ENCODE peak calls at places on chromosomes 12 and 14, in nine cellular contexts. U is aorta; Y is neuronal stem cell; S is ovary; I is CD4-positive, alpha-beta memory T cell; G is NB4; K is HCT116; P is cardiac fibroblast; H is endodermal cell. W is an unnamed sample.

GRCh38 chr14:24952851-24953666 is 96.9 kb downstream of the STXBP6 start:
- DNase-seq in G (no peak), P (no peak), H (peak; percentile 83), S (no peak), U (no peak), Y (no peak), I (no peak), K (no peak), W (no peak)

GRCh38 chr14:32896979-32897723 is 41.5 kb upstream of the NPAS3 start:
- DNase-seq in Y (no peak), U (no peak), G (no peak), I (no peak), S (no peak), K (no peak), P (peak; percentile 59), H (no peak), W (no peak)

GRCh38 chr14:75578099-75578785 is at the start of gene FLVCR2:
- DNase-seq in Y (peak; percentile 70), S (peak; percentile 85), U (peak; percentile 89), I (peak; percentile 62), H (peak; percentile 85), P (peak; percentile 77), K (no peak), G (peak; percentile 86), W (no peak)

GRCh38 chr14:58963873-58964597 is 224.4 kb upstream of the DAAM1 start:
- DNase-seq in U (no peak), Y (no peak), K (no peak), I (no peak), H (no peak), G (no peak), P (no peak), S (no peak), W (no peak)

GRCh38 chr12:40499856-40500255 is 192.4 kb upstream of the CNTN1 start:
- DNase-seq in P (no peak), U (no peak), H (no peak), S (no peak), Y (no peak), G (no peak), K (no peak), I (no peak), W (no peak)

GRCh38 chr14:60349663-60350365 is 100.8 kb downstream of the PPM1A start:
- DNase-seq in Y (no peak), G (peak; percentile 52), U (no peak), H (peak; percentile 71), K (peak; percentile 39), S (peak; percentile 11), P (peak; percentile 71), I (no peak), W (no peak)

GRCh38 chr14:97844042-97844441 is 1046.9 kb downstream of the VRK1 start:
- DNase-seq in S (no peak), I (no peak), K (no peak), P (no peak), Y (no peak), H (no peak), U (no peak), G (no peak), W (no peak)

GRCh38 chr14:34211732-34212131 is 250.3 kb downstream of the SPTSSA start:
- DNase-seq in U (no peak), P (no peak), I (no peak), S (no peak), G (no peak), K (no peak), H (no peak), Y (no peak), W (no peak)

GRCh38 chr14:20440882-20441281 is 4.9 kb upstream of the KLHL33 start:
- DNase-seq in K (no peak), G (peak; percentile 39), H (no peak), P (no peak), S (no peak), Y (no peak), I (no peak), U (no peak), W (no peak)

GRCh38 chr12:91388573-91388972 is 206.0 kb upstream of the DCN start:
- DNase-seq in P (no peak), H (no peak), Y (no peak), G (no peak), K (no peak), U (no peak), S (no peak), I (no peak), W (no peak)

GRCh38 chr14:99479160-99479902 is 1.3 kb downstream of the SETD3 start:
- DNase-seq in P (peak; percentile 15), I (no peak), G (no peak), S (no peak), H (no peak), K (no peak), U (no peak), Y (no peak), W (no peak)

GRCh38 chr12:96359328-96359727 is 40.9 kb downstream of the CDK17 start:
- DNase-seq in S (no peak), K (no peak), G (peak; percentile 20), I (no peak), H (no peak), U (no peak), Y (no peak), P (peak; percentile 50), W (no peak)

GRCh38 chr12:98644433-98644711 is 216 bp downstream of the IKBIP start:
- DNase-seq in Y (no peak), I (no peak), K (peak; percentile 27), H (peak; percentile 93), S (no peak), G (no peak), P (no peak), U (no peak), W (no peak)

GRCh38 chr14:54818201-54819133 is 84.2 kb downstream of the GCH1 start:
- DNase-seq in K (no peak), Y (no peak), I (no peak), P (peak; percentile 61), U (no peak), G (no peak), S (no peak), H (no peak), W (peak; percentile 80)

GRCh38 chr12:116136340-116136739 is 141.2 kb downstream of the MED13L start:
- DNase-seq in S (no peak), I (no peak), U (no peak), H (no peak), K (no peak), Y (no peak), P (peak; percentile 80), G (peak; percentile 58), W (no peak)

GRCh38 chr14:103111297-103111981 is 11.8 kb upstream of the TNFAIP2 start:
- DNase-seq in G (no peak), K (no peak), U (no peak), I (no peak), Y (no peak), S (no peak), H (no peak), P (no peak), W (no peak)

GRCh38 chr12:50986961-50987737 is 34.8 kb downstream of the HIGD1C start:
- DNase-seq in S (no peak), H (peak; percentile 84), I (no peak), U (no peak), Y (peak; percentile 9), K (peak; percentile 15), P (peak; percentile 73), G (peak; percentile 65), W (no peak)

GRCh38 chr14:29354446-29354845 is 573.2 kb downstream of the PRKD1 start:
- DNase-seq in H (no peak), K (no peak), Y (no peak), P (no peak), U (no peak), I (no peak), G (no peak), S (no peak), W (no peak)

GRCh38 chr14:91867316-91867988 is at the start of gene TC2N:
- DNase-seq in K (no peak), I (peak; percentile 81), H (no peak), S (no peak), Y (no peak), P (no peak), U (no peak), G (peak; percentile 14), W (no peak)
- H3K4me3 ChIP-seq in K (no peak within 1 kb of the TSS), I (peak within 1 kb of the TSS; percentile 93), H (no peak within 1 kb of the TSS), S (no peak within 1 kb of the TSS), Y (no peak within 1 kb of the TSS), P (no peak within 1 kb of the TSS), U (no peak within 1 kb of the TSS), G (no peak within 1 kb of the TSS), W (no peak within 1 kb of the TSS)

GRCh38 chr12:108099778-108100177 is 29.3 kb upstream of the WSCD2 start:
- DNase-seq in H (no peak), S (no peak), I (no peak), Y (no peak), G (no peak), U (no peak), P (no peak), K (no peak), W (no peak)
- H3K4me3 ChIP-seq in H (no peak overlapping the region), S (no peak overlapping the region), I (no peak overlapping the region), Y (no peak overlapping the region), G (no peak overlapping the region), U (no peak overlapping the region), P (no peak overlapping the region), K (no peak overlapping the region), W (no peak overlapping the region)

GRCh38 chr14:79281244-79282199 is 929.8 kb downstream of the DIO2 start:
- DNase-seq in I (no peak), G (no peak), H (peak; percentile 56), U (no peak), P (no peak), S (no peak), Y (no peak), K (no peak), W (no peak)

GRCh38 chr14:79280400-79280670 is 931.0 kb downstream of the DIO2 start:
- DNase-seq in G (no peak), Y (no peak), P (no peak), U (no peak), H (no peak), I (no peak), S (no peak), K (no peak), W (no peak)

GRCh38 chr14:79278798-79279644 is 932.3 kb downstream of the DIO2 start:
- DNase-seq in G (no peak), K (no peak), H (peak; percentile 98), Y (peak; percentile 93), U (peak; percentile 85), S (peak; percentile 21), I (no peak), P (peak; percentile 85), W (peak; percentile 76)

GRCh38 chr14:79278286-79278797 is 933.0 kb downstream of the DIO2 start:
- DNase-seq in G (no peak), H (no peak), I (no peak), K (no peak), S (no peak), Y (no peak), P (no peak), U (no peak), W (no peak)

GRCh38 chr14:79279645-79280399 is 931.5 kb downstream of the DIO2 start:
- DNase-seq in S (no peak), G (no peak), H (peak; percentile 59), U (no peak), Y (no peak), P (peak; percentile 24), K (no peak), I (no peak), W (no peak)
- H3K4me3 ChIP-seq in S (peak overlapping the region; percentile 46), G (no peak overlapping the region), H (peak overlapping the region; percentile 87), U (peak overlapping the region; percentile 32), Y (peak overlapping the region; percentile 64), P (peak overlapping the region; percentile 48), K (no peak overlapping the region), I (no peak overlapping the region), W (peak overlapping the region; percentile 63)

DNA sequence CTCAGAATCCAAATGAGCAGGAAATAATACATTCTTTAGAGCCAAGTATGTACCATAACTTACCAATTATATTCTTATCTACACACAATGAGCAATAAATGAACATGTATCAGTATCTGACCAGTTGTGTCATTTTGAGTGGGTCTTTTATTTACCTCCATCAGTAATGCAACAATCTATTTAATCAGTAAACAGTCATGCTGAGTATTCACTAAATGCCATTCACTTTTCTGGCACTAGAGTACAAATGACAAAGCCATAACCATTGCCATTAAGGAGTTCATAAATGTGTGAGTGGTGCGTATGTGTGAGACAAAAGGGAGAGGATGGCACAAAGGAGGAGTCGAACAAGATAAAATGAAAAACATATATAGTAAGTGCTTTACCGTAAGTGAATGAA is 1.5 kb upstream of the STRAP start:
- DNase-seq in K (no peak), H (no peak), I (no peak), P (no peak), G (no peak), Y (no peak), U (no peak), S (no peak), W (no peak)
- H3K4me3 ChIP-seq in K (no peak overlapping the region), H (peak overlapping the region; percentile 96), I (no peak overlapping the region), P (no peak overlapping the region), G (no peak overlapping the region), Y (no peak overlapping the region), U (no peak overlapping the region), S (no peak overlapping the region), W (no peak overlapping the region)

W was measured in retinal pigment epithelial cell.